ENCODE peak calls at places on chromosomes 13 and 19, in seven cellular contexts. F is naive thymus-derived CD8-positive, alpha-beta T cell; H is right atrium auricular region; L is head of caudate nucleus; J is stimulated activated CD8-positive, alpha-beta memory T cell treated with anti-CD3 and anti-CD28 coated beads, Interleukin-4, amount 100 ng/mL, for 1 hour; W is aorta; V is left colon. A is an unnamed sample.
A peak's percentile ranks its signal among the peaks of the same experiment; 100 is the strongest.

GRCh38 chr19:17450264-17451075 is 2.0 kb upstream of the TMEM221 start:
- DNase-seq in H (no peak), L (no peak), V (no peak), J (no peak), W (no peak), F (no peak), A (peak; percentile 22)

GRCh38 chr19:5713228-5713627 is 6.7 kb downstream of the LONP1 start:
- DNase-seq in L (no peak), F (no peak), V (no peak), W (no peak), H (no peak), J (no peak), A (no peak)

GRCh38 chr19:38482496-38482895 is 49.0 kb downstream of the RYR1 start:
- DNase-seq in H (no peak), V (no peak), F (no peak), J (no peak), W (no peak), L (no peak), A (no peak)

GRCh38 chr13:70424428-70424827 is 316.2 kb upstream of the KLHL1 start:
- DNase-seq in F (no peak), W (no peak), V (no peak), L (no peak), J (no peak), H (no peak), A (no peak)

GRCh38 chr13:113947321-113948033 is 26.4 kb downstream of the C13orf46 start:
- DNase-seq in V (peak; percentile 63), W (peak; percentile 87), J (no peak), L (peak; percentile 73), F (no peak), H (no peak), A (no peak)

GRCh38 chr13:111846396-111847174 is 220.4 kb upstream of the SOX1 start:
- DNase-seq in J (no peak), H (no peak), W (no peak), V (no peak), L (no peak), F (no peak), A (no peak)

GRCh38 chr19:21065336-21065735 is 16.7 kb upstream of the ZNF714 start:
- DNase-seq in F (no peak), H (no peak), V (no peak), J (no peak), W (no peak), L (no peak), A (no peak)

GRCh38 chr19:44111910-44112463 is 1.2 kb upstream of the ZNF225 start:
- DNase-seq in H (no peak), W (no peak), J (no peak), L (peak; percentile 62), V (no peak), F (peak; percentile 0), A (no peak)

GRCh38 chr19:39951686-39952085 is 17.3 kb upstream of the FCGBP start:
- DNase-seq in H (no peak), V (no peak), F (no peak), L (no peak), W (no peak), J (no peak), A (no peak)

GRCh38 chr19:5018224-5019015 is 49.5 kb downstream of the KDM4B start:
- DNase-seq in L (no peak), H (no peak), W (no peak), V (no peak), F (no peak), J (no peak), A (no peak)

GRCh38 chr13:75481176-75482069 is 546 bp downstream of the TBC1D4 start:
- DNase-seq in H (no peak), V (peak; percentile 55), L (peak; percentile 36), J (no peak), W (peak; percentile 82), F (peak; percentile 28), A (peak; percentile 1)

GRCh38 chr19:46630806-46631205 is 5.2 kb downstream of the GNG8 start:
- DNase-seq in F (no peak), H (no peak), J (no peak), V (no peak), W (no peak), L (no peak), A (no peak)

GRCh38 chr19:29672933-29673336 is 7.7 kb downstream of the PLEKHF1 start:
- DNase-seq in J (peak; percentile 69), V (no peak), H (no peak), W (no peak), F (peak; percentile 92), L (no peak), A (peak; percentile 82)

GRCh38 chr13:51277943-51278342 is 55.7 kb downstream of the FAM124A start:
- DNase-seq in L (no peak), J (no peak), H (no peak), W (no peak), V (no peak), F (no peak), A (no peak)

GRCh38 chr13:68987585-68987984 is 1120.0 kb upstream of the ATXN8OS start:
- DNase-seq in L (no peak), V (no peak), J (no peak), H (no peak), F (no peak), W (peak; percentile 42), A (no peak)